ENCODE peak calls at places on chromosomes 13 and 19, in ten cellular contexts. N, P, Y, K, D, O, T, G, W and M are unnamed samples.

GRCh38 chr19:10115392-10116084 is 4.0 kb downstream of the P2RY11 start:
- DNase-seq in N (peak; percentile 56), P (no peak), Y (no peak), K (no peak), D (no peak), O (no peak), T (no peak), G (no peak), W (no peak), M (peak; percentile 79)

GRCh38 chr13:49829715-49830114 is 37.2 kb upstream of the KPNA3 start:
- DNase-seq in N (no peak), P (no peak), Y (no peak), K (no peak), D (no peak), O (no peak), T (no peak), G (no peak), W (no peak), M (no peak)

GRCh38 chr13:72651196-72651595 is 76.2 kb downstream of the MZT1 start:
- DNase-seq in N (no peak), P (no peak), Y (no peak), K (no peak), D (no peak), O (no peak), T (no peak), G (peak; percentile 7), W (peak; percentile 19), M (no peak)

GRCh38 chr19:42032428-42032827 is 37.6 kb downstream of the GRIK5 start:
- DNase-seq in N (no peak), P (no peak), Y (no peak), K (no peak), D (no peak), O (peak; percentile 58), T (no peak), G (no peak), W (peak; percentile 98), M (no peak)

GRCh38 chr13:24292476-24292875 is 16.9 kb upstream of the C1QTNF9 start:
- DNase-seq in N (no peak), P (no peak), Y (no peak), K (no peak), D (no peak), O (no peak), T (no peak), G (no peak), W (no peak), M (no peak)

GRCh38 chr19:49653466-49653806 is 11.4 kb downstream of the SCAF1 start:
- DNase-seq in N (no peak), P (no peak), Y (no peak), K (no peak), D (no peak), O (no peak), T (no peak), G (no peak), W (no peak), M (no peak)

GRCh38 chr13:39510296-39510695 is 92.7 kb downstream of the LHFPL6 start:
- DNase-seq in N (no peak), P (no peak), Y (no peak), K (no peak), D (no peak), O (no peak), T (no peak), G (no peak), W (no peak), M (no peak)

GRCh38 chr13:78382946-78383542 is 220.3 kb downstream of the POU4F1 start:
- DNase-seq in N (no peak), P (no peak), Y (no peak), K (no peak), D (no peak), O (no peak), T (no peak), G (no peak), W (no peak), M (no peak)

GRCh38 chr13:83765796-83766195 is 116.5 kb downstream of the SLITRK1 start:
- DNase-seq in N (no peak), P (no peak), Y (no peak), K (no peak), D (no peak), O (no peak), T (no peak), G (no peak), W (no peak), M (no peak)

GRCh38 chr13:21576424-21576823 is 27.5 kb downstream of the MICU2 start:
- DNase-seq in N (no peak), P (no peak), Y (no peak), K (no peak), D (peak; percentile 8), O (no peak), T (no peak), G (no peak), W (no peak), M (no peak)

GRCh38 chr19:13260883-13261653 is 110.9 kb downstream of the IER2 start:
- DNase-seq in N (no peak), P (no peak), Y (no peak), K (peak; percentile 25), D (peak; percentile 94), O (no peak), T (no peak), G (peak; percentile 62), W (no peak), M (no peak)

GRCh38 chr19:43651758-43652545 is 12.3 kb upstream of the CADM4 start:
- DNase-seq in N (no peak), P (peak; percentile 71), Y (no peak), K (peak; percentile 14), D (peak; percentile 71), O (no peak), T (peak; percentile 52), G (peak; percentile 78), W (peak; percentile 45), M (no peak)

GRCh38 chr13:76854894-76855293 is 31.3 kb downstream of the KCTD12 start:
- DNase-seq in N (no peak), P (no peak), Y (no peak), K (no peak), D (peak; percentile 30), O (no peak), T (no peak), G (no peak), W (no peak), M (no peak)

GRCh38 chr19:19595171-19595701 is 23.3 kb downstream of the PBX4 start:
- DNase-seq in N (no peak), P (no peak), Y (no peak), K (no peak), D (peak; percentile 47), O (no peak), T (no peak), G (no peak), W (no peak), M (no peak)

GRCh38 chr13:51004111-51004865 is 94.7 kb downstream of the RNASEH2B start:
- DNase-seq in N (no peak), P (no peak), Y (no peak), K (no peak), D (no peak), O (no peak), T (no peak), G (no peak), W (no peak), M (no peak)

GRCh38 chr13:42996584-42996983 is 4.5 kb upstream of the EPSTI1 start:
- DNase-seq in N (no peak), P (no peak), Y (no peak), K (no peak), D (peak; percentile 63), O (no peak), T (no peak), G (no peak), W (no peak), M (no peak)

GRCh38 chr13:100434010-100434763 is 154.4 kb downstream of the GGACT start:
- DNase-seq in N (no peak), P (no peak), Y (no peak), K (no peak), D (peak; percentile 67), O (no peak), T (no peak), G (no peak), W (no peak), M (no peak)

GRCh38 chr13:86002921-86003488 is 203.8 kb upstream of the SLITRK6 start:
- DNase-seq in N (no peak), P (no peak), Y (no peak), K (no peak), D (no peak), O (no peak), T (no peak), G (no peak), W (peak; percentile 90), M (no peak)

GRCh38 chr13:44259045-44260042 is 114.3 kb upstream of the SERP2 start:
- DNase-seq in N (no peak), P (no peak), Y (no peak), K (peak; percentile 70), D (peak; percentile 75), O (no peak), T (peak; percentile 51), G (peak; percentile 19), W (no peak), M (no peak)

GRCh38 chr19:17997969-17998826 is 9.8 kb upstream of the ARRDC2 start:
- DNase-seq in N (no peak), P (no peak), Y (no peak), K (no peak), D (peak; percentile 76), O (no peak), T (no peak), G (peak; percentile 8), W (no peak), M (peak; percentile 76)

GRCh38 chr13:109678459-109678858 is 107.9 kb downstream of the IRS2 start:
- DNase-seq in N (no peak), P (no peak), Y (no peak), K (no peak), D (no peak), O (no peak), T (no peak), G (no peak), W (no peak), M (no peak)